ENCODE peak calls at places on chromosomes 13 and 19, in eight cellular contexts. One of them, this sample, is unnamed.

GRCh38 chr13:24528816-24529398 is 16.3 kb upstream of the PARP4 start:
- DNase-seq in glutamatergic neuron: no peak
- DNase-seq in skeletal muscle cell: no peak
- DNase-seq in stimulated activated CD4-positive, alpha-beta T cell treated with anti-CD3 and anti-CD28 coated beads, Interleukin-4, amount 100 ng/mL, for 1 hour: no peak
- DNase-seq in ovary: no peak
- DNase-seq in progenitor cell of endocrine pancreas: no peak
- DNase-seq in H9: no peak
- DNase-seq in hypothalamus: no peak
- DNase-seq in this sample: no peak

GRCh38 chr13:78660130-78660857 is 1.3 kb upstream of the OBI1 start:
- DNase-seq in glutamatergic neuron: peak; percentile 21
- DNase-seq in skeletal muscle cell: no peak
- DNase-seq in stimulated activated CD4-positive, alpha-beta T cell treated with anti-CD3 and anti-CD28 coated beads, Interleukin-4, amount 100 ng/mL, for 1 hour: peak; percentile 2
- DNase-seq in progenitor cell of endocrine pancreas: no peak
- DNase-seq in ovary: no peak
- DNase-seq in hypothalamus: peak; percentile 2
- DNase-seq in H9: peak; percentile 46
- DNase-seq in this sample: peak; percentile 45

GRCh38 chr19:47479701-47480503 is 4.1 kb downstream of the KPTN start:
- DNase-seq in hypothalamus: no peak
- DNase-seq in H9: peak; percentile 88
- DNase-seq in stimulated activated CD4-positive, alpha-beta T cell treated with anti-CD3 and anti-CD28 coated beads, Interleukin-4, amount 100 ng/mL, for 1 hour: no peak
- DNase-seq in progenitor cell of endocrine pancreas: no peak
- DNase-seq in glutamatergic neuron: peak; percentile 67
- DNase-seq in ovary: no peak
- DNase-seq in skeletal muscle cell: no peak
- DNase-seq in this sample: peak; percentile 47

GRCh38 chr13:32751340-32751739 is 165.1 kb downstream of the PDS5B start:
- DNase-seq in H9: no peak
- DNase-seq in ovary: no peak
- DNase-seq in stimulated activated CD4-positive, alpha-beta T cell treated with anti-CD3 and anti-CD28 coated beads, Interleukin-4, amount 100 ng/mL, for 1 hour: no peak
- DNase-seq in glutamatergic neuron: no peak
- DNase-seq in skeletal muscle cell: no peak
- DNase-seq in hypothalamus: no peak
- DNase-seq in progenitor cell of endocrine pancreas: no peak
- DNase-seq in this sample: no peak

GRCh38 chr13:99217461-99218101 is 16.9 kb downstream of the UBAC2 start:
- DNase-seq in progenitor cell of endocrine pancreas: no peak
- DNase-seq in glutamatergic neuron: no peak
- DNase-seq in stimulated activated CD4-positive, alpha-beta T cell treated with anti-CD3 and anti-CD28 coated beads, Interleukin-4, amount 100 ng/mL, for 1 hour: no peak
- DNase-seq in skeletal muscle cell: no peak
- DNase-seq in ovary: no peak
- DNase-seq in H9: no peak
- DNase-seq in hypothalamus: no peak
- DNase-seq in this sample: no peak

GRCh38 chr13:78334059-78334458 is 269.3 kb downstream of the POU4F1 start:
- DNase-seq in skeletal muscle cell: no peak
- DNase-seq in progenitor cell of endocrine pancreas: no peak
- DNase-seq in hypothalamus: no peak
- DNase-seq in glutamatergic neuron: no peak
- DNase-seq in ovary: no peak
- DNase-seq in H9: peak; percentile 46
- DNase-seq in stimulated activated CD4-positive, alpha-beta T cell treated with anti-CD3 and anti-CD28 coated beads, Interleukin-4, amount 100 ng/mL, for 1 hour: no peak
- DNase-seq in this sample: peak; percentile 5

GRCh38 chr19:44746946-44747738 is 1.4 kb upstream of the BCL3 start:
- DNase-seq in ovary: peak; percentile 95
- DNase-seq in H9: peak; percentile 83
- DNase-seq in stimulated activated CD4-positive, alpha-beta T cell treated with anti-CD3 and anti-CD28 coated beads, Interleukin-4, amount 100 ng/mL, for 1 hour: peak; percentile 96
- DNase-seq in progenitor cell of endocrine pancreas: peak; percentile 34
- DNase-seq in glutamatergic neuron: peak; percentile 48
- DNase-seq in hypothalamus: peak; percentile 51
- DNase-seq in skeletal muscle cell: peak; percentile 91
- DNase-seq in this sample: peak; percentile 79

GRCh38 chr19:41904118-41904870 is 21.3 kb downstream of the ARHGEF1 start:
- DNase-seq in stimulated activated CD4-positive, alpha-beta T cell treated with anti-CD3 and anti-CD28 coated beads, Interleukin-4, amount 100 ng/mL, for 1 hour: no peak
- DNase-seq in ovary: no peak
- DNase-seq in H9: no peak
- DNase-seq in skeletal muscle cell: no peak
- DNase-seq in glutamatergic neuron: no peak
- DNase-seq in progenitor cell of endocrine pancreas: peak; percentile 45
- DNase-seq in hypothalamus: no peak
- DNase-seq in this sample: no peak

GRCh38 chr19:2056810-2057192 is 5.8 kb upstream of the MKNK2 start:
- DNase-seq in hypothalamus: no peak
- DNase-seq in glutamatergic neuron: no peak
- DNase-seq in H9: peak; percentile 26
- DNase-seq in skeletal muscle cell: no peak
- DNase-seq in progenitor cell of endocrine pancreas: no peak
- DNase-seq in stimulated activated CD4-positive, alpha-beta T cell treated with anti-CD3 and anti-CD28 coated beads, Interleukin-4, amount 100 ng/mL, for 1 hour: no peak
- DNase-seq in ovary: peak; percentile 56
- DNase-seq in this sample: no peak

GRCh38 chr13:40764587-40765403 is 6.2 kb downstream of the MRPS31 start:
- DNase-seq in hypothalamus: no peak
- DNase-seq in glutamatergic neuron: no peak
- DNase-seq in skeletal muscle cell: no peak
- DNase-seq in progenitor cell of endocrine pancreas: no peak
- DNase-seq in H9: no peak
- DNase-seq in ovary: no peak
- DNase-seq in stimulated activated CD4-positive, alpha-beta T cell treated with anti-CD3 and anti-CD28 coated beads, Interleukin-4, amount 100 ng/mL, for 1 hour: peak; percentile 20
- DNase-seq in this sample: no peak

GRCh38 chr13:45811891-45812583 is 39.5 kb downstream of the SIAH3 start:
- DNase-seq in H9: no peak
- DNase-seq in skeletal muscle cell: no peak
- DNase-seq in stimulated activated CD4-positive, alpha-beta T cell treated with anti-CD3 and anti-CD28 coated beads, Interleukin-4, amount 100 ng/mL, for 1 hour: no peak
- DNase-seq in glutamatergic neuron: no peak
- DNase-seq in progenitor cell of endocrine pancreas: no peak
- DNase-seq in hypothalamus: no peak
- DNase-seq in ovary: no peak
- DNase-seq in this sample: no peak

GRCh38 chr19:16618248-16618647 is 9.8 kb downstream of the MED26 start:
- DNase-seq in glutamatergic neuron: no peak
- DNase-seq in stimulated activated CD4-positive, alpha-beta T cell treated with anti-CD3 and anti-CD28 coated beads, Interleukin-4, amount 100 ng/mL, for 1 hour: no peak
- DNase-seq in ovary: no peak
- DNase-seq in H9: no peak
- DNase-seq in skeletal muscle cell: no peak
- DNase-seq in hypothalamus: no peak
- DNase-seq in progenitor cell of endocrine pancreas: no peak
- DNase-seq in this sample: no peak

GRCh38 chr13:44471686-44472085 is 98.1 kb downstream of the SERP2 start:
- DNase-seq in stimulated activated CD4-positive, alpha-beta T cell treated with anti-CD3 and anti-CD28 coated beads, Interleukin-4, amount 100 ng/mL, for 1 hour: no peak
- DNase-seq in glutamatergic neuron: no peak
- DNase-seq in H9: no peak
- DNase-seq in hypothalamus: no peak
- DNase-seq in progenitor cell of endocrine pancreas: no peak
- DNase-seq in skeletal muscle cell: peak; percentile 13
- DNase-seq in ovary: no peak
- DNase-seq in this sample: no peak

GRCh38 chr19:55283548-55284393 is at the start of gene BRSK1:
- DNase-seq in progenitor cell of endocrine pancreas: peak; percentile 61
- DNase-seq in hypothalamus: peak; percentile 66
- DNase-seq in skeletal muscle cell: peak; percentile 14
- DNase-seq in H9: peak; percentile 89
- DNase-seq in stimulated activated CD4-positive, alpha-beta T cell treated with anti-CD3 and anti-CD28 coated beads, Interleukin-4, amount 100 ng/mL, for 1 hour: peak; percentile 54
- DNase-seq in ovary: no peak
- DNase-seq in glutamatergic neuron: peak; percentile 91
- DNase-seq in this sample: no peak

GRCh38 chr19:50975766-50976165 is 6.4 kb upstream of the KLK6 start:
- DNase-seq in skeletal muscle cell: no peak
- DNase-seq in stimulated activated CD4-positive, alpha-beta T cell treated with anti-CD3 and anti-CD28 coated beads, Interleukin-4, amount 100 ng/mL, for 1 hour: no peak
- DNase-seq in ovary: no peak
- DNase-seq in progenitor cell of endocrine pancreas: no peak
- DNase-seq in H9: peak; percentile 90
- DNase-seq in glutamatergic neuron: no peak
- DNase-seq in hypothalamus: no peak
- DNase-seq in this sample: peak; percentile 91

GRCh38 chr19:9863759-9864158 is 28.6 kb downstream of the PIN1 start:
- DNase-seq in ovary: no peak
- DNase-seq in skeletal muscle cell: no peak
- DNase-seq in H9: no peak
- DNase-seq in glutamatergic neuron: no peak
- DNase-seq in hypothalamus: no peak
- DNase-seq in stimulated activated CD4-positive, alpha-beta T cell treated with anti-CD3 and anti-CD28 coated beads, Interleukin-4, amount 100 ng/mL, for 1 hour: no peak
- DNase-seq in progenitor cell of endocrine pancreas: no peak
- DNase-seq in this sample: no peak